ENCODE peak calls at places on chromosomes 1 and 21, in seven cellular contexts. E, W, D, Q, U, H and F are unnamed samples.

GRCh38 chr1:231584117-231584516 is 42.5 kb upstream of the DISC1 start:
- DNase-seq in E (no peak), W (no peak), D (peak; percentile 84), Q (no peak), U (peak; percentile 86), H (peak; percentile 80), F (peak; percentile 69)

GRCh38 chr21:35395728-35396127 is 346.6 kb upstream of the RUNX1 start:
- DNase-seq in E (no peak), W (no peak), D (peak; percentile 43), Q (no peak), U (peak; percentile 85), H (peak; percentile 22), F (no peak)

GRCh38 chr1:223714849-223715709 is 2.7 kb downstream of the CAPN2 start:
- DNase-seq in E (no peak), W (no peak), D (peak; percentile 73), Q (peak; percentile 47), U (peak; percentile 97), H (peak; percentile 93), F (peak; percentile 73)

GRCh38 chr1:14365226-14365994 is 233.1 kb upstream of the KAZN start:
- DNase-seq in E (no peak), W (no peak), D (peak; percentile 31), Q (no peak), U (no peak), H (peak; percentile 66), F (no peak)

GRCh38 chr1:178953034-178953433 is 72.7 kb upstream of the FAM20B start:
- DNase-seq in E (no peak), W (no peak), D (peak; percentile 60), Q (no peak), U (no peak), H (peak; percentile 82), F (peak; percentile 87)

GRCh38 chr1:93446837-93447451 is 974 bp upstream of the FNBP1L start:
- DNase-seq in E (peak; percentile 73), W (peak; percentile 80), D (no peak), Q (peak; percentile 73), U (peak; percentile 57), H (peak; percentile 13), F (no peak)

GRCh38 chr1:197519741-197520334 is 251.8 kb downstream of the CRB1 start:
- DNase-seq in E (no peak), W (no peak), D (peak; percentile 37), Q (no peak), U (peak; percentile 36), H (peak; percentile 20), F (peak; percentile 15)

GRCh38 chr21:14706712-14707111 is 160.6 kb upstream of the SAMSN1 start:
- DNase-seq in E (no peak), W (no peak), D (no peak), Q (no peak), U (no peak), H (no peak), F (no peak)

GRCh38 chr1:201970334-201971159 is 11.9 kb upstream of the RNPEP start:
- DNase-seq in E (peak; percentile 14), W (no peak), D (no peak), Q (no peak), U (no peak), H (peak; percentile 48), F (peak; percentile 43)

GRCh38 chr1:34270181-34270580 is 93.5 kb downstream of the C1orf94 start:
- DNase-seq in E (no peak), W (no peak), D (peak; percentile 11), Q (no peak), U (no peak), H (no peak), F (no peak)

GRCh38 chr1:35788139-35788538 is 18.4 kb upstream of the CLSPN start:
- DNase-seq in E (no peak), W (no peak), D (no peak), Q (no peak), U (no peak), H (no peak), F (no peak)

GRCh38 chr1:65235867-65236805 is 73.2 kb upstream of the DNAJC6 start:
- DNase-seq in E (no peak), W (no peak), D (peak; percentile 47), Q (no peak), U (peak; percentile 72), H (peak; percentile 54), F (peak; percentile 50)

GRCh38 chr1:14350197-14350596 is 248.3 kb upstream of the KAZN start:
- DNase-seq in E (no peak), W (no peak), D (no peak), Q (peak; percentile 19), U (no peak), H (no peak), F (peak; percentile 29)

GRCh38 chr1:168636642-168637111 is 60.3 kb downstream of the XCL1 start:
- DNase-seq in E (peak; percentile 76), W (peak; percentile 38), D (peak; percentile 79), Q (no peak), U (peak; percentile 59), H (peak; percentile 60), F (peak; percentile 86)

GRCh38 chr1:45016090-45016697 is 4.1 kb downstream of the UROD start:
- DNase-seq in E (no peak), W (no peak), D (no peak), Q (no peak), U (no peak), H (no peak), F (no peak)

GRCh38 chr1:204319027-204319426 is 40.7 kb downstream of the PLEKHA6 start:
- DNase-seq in E (no peak), W (no peak), D (no peak), Q (no peak), U (no peak), H (no peak), F (no peak)

GRCh38 chr1:166166701-166167394 is at the start of gene FAM78B:
- DNase-seq in E (peak; percentile 20), W (peak; percentile 88), D (peak; percentile 76), Q (peak; percentile 87), U (peak; percentile 46), H (peak; percentile 55), F (peak; percentile 59)

GRCh38 chr1:110171134-110171733 is 20.9 kb downstream of the SLC6A17 start:
- DNase-seq in E (no peak), W (no peak), D (no peak), Q (no peak), U (no peak), H (no peak), F (no peak)

GRCh38 chr21:37529649-37530048 is 163.1 kb downstream of the DYRK1A start:
- DNase-seq in E (no peak), W (no peak), D (no peak), Q (no peak), U (no peak), H (no peak), F (no peak)

GRCh38 chr1:235093013-235093618 is 35.5 kb downstream of the TOMM20 start:
- DNase-seq in E (no peak), W (peak; percentile 39), D (peak; percentile 79), Q (peak; percentile 59), U (peak; percentile 29), H (peak; percentile 76), F (peak; percentile 80)

GRCh38 chr1:37135032-37135431 is 100.7 kb upstream of the GRIK3 start:
- DNase-seq in E (no peak), W (no peak), D (no peak), Q (no peak), U (no peak), H (no peak), F (no peak)

GRCh38 chr1:29506678-29507225 is 270.4 kb downstream of the PTPRU start:
- DNase-seq in E (no peak), W (no peak), D (no peak), Q (no peak), U (no peak), H (no peak), F (no peak)

GRCh38 chr1:40199126-40199525 is 37.9 kb downstream of the RLF start:
- DNase-seq in E (no peak), W (no peak), D (no peak), Q (no peak), U (no peak), H (no peak), F (no peak)

DNA sequence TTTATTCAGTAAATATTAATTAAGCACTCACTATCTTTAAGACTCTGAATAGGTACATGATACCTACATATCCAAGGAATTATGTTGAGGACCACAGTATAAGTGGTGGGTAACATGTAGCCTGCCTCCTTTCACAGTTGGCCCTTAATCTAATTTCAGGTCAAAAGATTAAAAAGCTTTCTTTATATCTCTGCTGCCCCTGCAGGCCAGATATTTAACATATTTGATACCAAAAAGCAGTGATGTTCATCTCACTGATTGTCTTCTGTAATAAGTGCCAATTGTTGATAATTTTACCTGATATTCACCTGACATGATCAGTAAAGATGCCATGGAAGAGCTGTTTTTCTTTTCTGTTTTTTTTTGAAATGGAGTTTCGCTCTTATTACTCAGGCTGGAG is 36.5 kb downstream of the RLF start:
- DNase-seq in E (no peak), W (no peak), D (no peak), Q (no peak), U (peak; percentile 10), H (no peak), F (no peak)
- TF ChIP-seq CTCF in E (no peak), W (no peak), D (no peak), Q (no peak), U (peak; percentile 56), H (peak; percentile 32), F (peak; percentile 28)

GRCh38 chr1:218349365-218350021 is 4.4 kb downstream of the TGFB2 start:
- DNase-seq in E (no peak), W (no peak), D (no peak), Q (no peak), U (peak; percentile 74), H (no peak), F (no peak)

GRCh38 chr1:218348628-218349185 is 3.6 kb downstream of the TGFB2 start:
- DNase-seq in E (no peak), W (no peak), D (no peak), Q (no peak), U (peak; percentile 52), H (no peak), F (no peak)

GRCh38 chr1:218351617-218352438 is 6.7 kb downstream of the TGFB2 start:
- DNase-seq in E (no peak), W (no peak), D (peak; percentile 94), Q (no peak), U (peak; percentile 49), H (peak; percentile 75), F (no peak)

GRCh38 chr1:218350909-218351616 is 5.9 kb downstream of the TGFB2 start:
- DNase-seq in E (no peak), W (no peak), D (peak; percentile 87), Q (no peak), U (peak; percentile 55), H (no peak), F (peak; percentile 81)

GRCh38 chr1:218350022-218350525 is 4.9 kb downstream of the TGFB2 start:
- DNase-seq in E (no peak), W (no peak), D (no peak), Q (no peak), U (no peak), H (no peak), F (no peak)
- H3K4me3 ChIP-seq in E (peak overlapping the region; percentile 78), W (no peak overlapping the region), D (peak overlapping the region; percentile 82), Q (no peak overlapping the region), U (peak overlapping the region; percentile 78), H (no peak overlapping the region), F (no peak overlapping the region)

GRCh38 chr1:23718482-23718881 is 24.8 kb upstream of the ELOA start:
- DNase-seq in E (no peak), W (peak; percentile 29), D (peak; percentile 42), Q (no peak), U (peak; percentile 45), H (peak; percentile 63), F (peak; percentile 36)
- TF ChIP-seq CTCF in E (peak; percentile 12), W (peak; percentile 37), D (peak; percentile 54), Q (peak; percentile 17), U (peak; percentile 67), H (peak; percentile 67), F (peak; percentile 51)

DNA sequence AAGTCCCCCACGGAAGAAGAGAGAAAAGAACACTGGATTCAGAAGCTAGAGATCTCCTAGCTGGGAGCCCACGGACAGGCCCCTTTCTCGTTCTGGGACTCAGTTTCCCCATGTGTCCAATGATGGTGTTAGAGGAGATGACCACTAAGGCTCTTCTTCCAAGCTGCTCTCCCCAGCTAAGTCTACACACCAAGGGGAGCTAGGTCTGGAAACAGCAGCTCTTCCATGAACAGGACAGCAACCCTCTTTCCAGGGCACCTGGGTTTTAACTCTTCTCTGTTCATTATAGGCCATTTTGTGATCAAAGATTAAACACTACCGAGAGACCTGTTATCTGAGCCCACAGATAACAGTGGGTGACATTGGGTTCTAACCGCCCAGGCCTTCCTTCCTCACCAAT is 85.8 kb downstream of the MRPL37 start:
- DNase-seq in E (no peak), W (no peak), D (no peak), Q (no peak), U (no peak), H (no peak), F (no peak)
- H3K4me3 ChIP-seq in E (no peak overlapping the region), W (no peak overlapping the region), D (no peak overlapping the region), Q (no peak overlapping the region), U (no peak overlapping the region), H (no peak overlapping the region), F (no peak overlapping the region)